ENCODE peak calls at places on chromosome 12, in four cellular contexts. One of them, this sample, is unnamed.

GRCh38 chr12:38528527-38528926 is 212.0 kb downstream of the ALG10B start:
- DNase-seq in K562: no peak
- DNase-seq in GM12878: no peak
- DNase-seq in IMR-90: no peak
- DNase-seq in this sample: no peak

GRCh38 chr12:95918194-95918993 is 24.0 kb downstream of the CCDC38 start:
- DNase-seq in K562: peak; percentile 21
- DNase-seq in GM12878: no peak
- DNase-seq in IMR-90: peak; percentile 42
- DNase-seq in this sample: peak; percentile 48

GRCh38 chr12:50598321-50598862 is 93.6 kb downstream of the DIP2B start:
- DNase-seq in K562: no peak
- DNase-seq in GM12878: no peak
- DNase-seq in IMR-90: peak; percentile 35
- DNase-seq in this sample: no peak

GRCh38 chr12:119528241-119528640 is 65.3 kb upstream of the TMEM233 start:
- DNase-seq in K562: no peak
- DNase-seq in GM12878: no peak
- DNase-seq in IMR-90: no peak
- DNase-seq in this sample: no peak

GRCh38 chr12:45713108-45713507 is 16.4 kb upstream of the ARID2 start:
- DNase-seq in K562: no peak
- DNase-seq in GM12878: no peak
- DNase-seq in IMR-90: peak; percentile 51
- DNase-seq in this sample: peak; percentile 9

GRCh38 chr12:15534322-15534721 is 212.0 kb downstream of the PTPRO start:
- DNase-seq in K562: no peak
- DNase-seq in GM12878: peak; percentile 34
- DNase-seq in IMR-90: peak; percentile 47
- DNase-seq in this sample: no peak

GRCh38 chr12:49706351-49707126 is 666 bp downstream of the FMNL3 start:
- DNase-seq in K562: peak; percentile 62
- DNase-seq in GM12878: no peak
- DNase-seq in IMR-90: peak; percentile 47
- DNase-seq in this sample: peak; percentile 64

GRCh38 chr12:104490850-104491249 is 34.1 kb downstream of the CHST11 start:
- DNase-seq in K562: no peak
- DNase-seq in GM12878: no peak
- DNase-seq in IMR-90: no peak
- DNase-seq in this sample: no peak

GRCh38 chr12:11862794-11863193 is 207.9 kb upstream of the BCL2L14 start:
- DNase-seq in K562: no peak
- DNase-seq in GM12878: no peak
- DNase-seq in IMR-90: peak; percentile 71
- DNase-seq in this sample: peak; percentile 69

GRCh38 chr12:57775563-57776246 is 3.3 kb downstream of the EEF1AKMT3 start:
- DNase-seq in K562: no peak
- DNase-seq in GM12878: no peak
- DNase-seq in IMR-90: no peak
- DNase-seq in this sample: no peak

GRCh38 chr12:121963341-121964018 is 45.1 kb downstream of the CFAP251 start:
- DNase-seq in K562: no peak
- DNase-seq in GM12878: no peak
- DNase-seq in IMR-90: no peak
- DNase-seq in this sample: no peak

GRCh38 chr12:52334185-52334584 is 13.0 kb upstream of the KRT83 start:
- DNase-seq in K562: no peak
- DNase-seq in GM12878: no peak
- DNase-seq in IMR-90: no peak
- DNase-seq in this sample: no peak

GRCh38 chr12:125143491-125143890 is 78.3 kb downstream of the AACS start:
- DNase-seq in K562: no peak
- DNase-seq in GM12878: no peak
- DNase-seq in IMR-90: peak; percentile 39
- DNase-seq in this sample: peak; percentile 38

GRCh38 chr12:124107299-124107698 is 134.3 kb downstream of the ZNF664 start:
- DNase-seq in K562: no peak
- DNase-seq in GM12878: no peak
- DNase-seq in IMR-90: no peak
- DNase-seq in this sample: no peak

GRCh38 chr12:128857173-128857770 is 4.0 kb downstream of the GLT1D1 start:
- DNase-seq in K562: no peak
- DNase-seq in GM12878: peak; percentile 31
- DNase-seq in IMR-90: no peak
- DNase-seq in this sample: no peak

GRCh38 chr12:18805516-18806248 is 67.8 kb downstream of the CAPZA3 start:
- DNase-seq in K562: no peak
- DNase-seq in GM12878: no peak
- DNase-seq in IMR-90: no peak
- DNase-seq in this sample: no peak

GRCh38 chr12:57868870-57869609 is 22.5 kb upstream of the CTDSP2 start:
- DNase-seq in K562: no peak
- DNase-seq in GM12878: no peak
- DNase-seq in IMR-90: no peak
- DNase-seq in this sample: no peak

GRCh38 chr12:47088021-47088944 is 8.5 kb upstream of the AMIGO2 start:
- DNase-seq in K562: no peak
- DNase-seq in GM12878: no peak
- DNase-seq in IMR-90: peak; percentile 61
- DNase-seq in this sample: peak; percentile 90

GRCh38 chr12:23113781-23114180 is 488.8 kb downstream of the ETNK1 start:
- DNase-seq in K562: no peak
- DNase-seq in GM12878: no peak
- DNase-seq in IMR-90: no peak
- DNase-seq in this sample: no peak

GRCh38 chr12:19808371-19808770 is 369.1 kb downstream of the AEBP2 start:
- DNase-seq in K562: no peak
- DNase-seq in GM12878: no peak
- DNase-seq in IMR-90: no peak
- DNase-seq in this sample: no peak

GRCh38 chr12:26630546-26631027 is 202.4 kb downstream of the ITPR2 start:
- DNase-seq in K562: no peak
- DNase-seq in GM12878: no peak
- DNase-seq in IMR-90: peak; percentile 90
- DNase-seq in this sample: peak; percentile 90

GRCh38 chr12:85405781-85406522 is 125.9 kb downstream of the ALX1 start:
- DNase-seq in K562: no peak
- DNase-seq in GM12878: no peak
- DNase-seq in IMR-90: peak; percentile 5
- DNase-seq in this sample: no peak

GRCh38 chr12:12560587-12561304 is 1.9 kb downstream of the DUSP16 start:
- DNase-seq in K562: no peak
- DNase-seq in GM12878: peak; percentile 66
- DNase-seq in IMR-90: peak; percentile 69
- DNase-seq in this sample: peak; percentile 74

GRCh38 chr12:8687846-8688601 is 9.8 kb upstream of the RIMKLB start:
- DNase-seq in K562: no peak
- DNase-seq in GM12878: no peak
- DNase-seq in IMR-90: peak; percentile 82
- DNase-seq in this sample: peak; percentile 97

GRCh38 chr12:53067993-53068770 is 11.0 kb downstream of the SPRYD3 start:
- DNase-seq in K562: no peak
- DNase-seq in GM12878: no peak
- DNase-seq in IMR-90: no peak
- DNase-seq in this sample: no peak

GRCh38 chr12:96193725-96194571 is at the start of gene ELK3:
- DNase-seq in K562: peak; percentile 89
- DNase-seq in GM12878: no peak
- DNase-seq in IMR-90: peak; percentile 72
- DNase-seq in this sample: peak; percentile 95

GRCh38 chr12:54217774-54218221 is 29.0 kb upstream of the SMUG1 start:
- DNase-seq in K562: no peak
- DNase-seq in GM12878: no peak
- DNase-seq in IMR-90: no peak
- DNase-seq in this sample: no peak

GRCh38 chr12:78209851-78210493 is 379.3 kb downstream of the NAV3 start:
- DNase-seq in K562: no peak
- DNase-seq in GM12878: no peak
- DNase-seq in IMR-90: peak; percentile 21
- DNase-seq in this sample: no peak

GRCh38 chr12:106332536-106332935 is 25.0 kb upstream of the POLR3B start:
- DNase-seq in K562: no peak
- DNase-seq in GM12878: no peak
- DNase-seq in IMR-90: no peak
- DNase-seq in this sample: no peak

GRCh38 chr12:26138860-26139259 is 14.0 kb upstream of the BHLHE41 start:
- DNase-seq in K562: no peak
- DNase-seq in GM12878: no peak
- DNase-seq in IMR-90: no peak
- DNase-seq in this sample: no peak

DNA sequence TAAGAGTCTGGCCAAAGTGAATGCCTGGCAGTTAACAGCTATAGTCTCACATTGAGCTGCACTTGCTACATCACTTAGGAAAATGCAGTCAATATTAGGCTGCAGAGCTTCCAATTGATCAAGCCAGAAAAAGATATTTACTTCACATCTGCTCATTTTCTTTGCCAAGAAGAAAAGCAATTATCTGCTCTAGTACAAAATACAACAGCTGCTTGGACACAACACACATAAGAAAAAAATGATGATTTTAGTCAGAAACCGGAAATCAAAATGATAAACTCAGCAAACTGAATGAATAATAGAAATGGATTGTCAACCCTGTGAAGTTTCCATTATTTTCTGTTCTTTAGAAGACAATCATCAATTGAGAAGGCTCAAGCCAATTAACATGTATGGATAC is 45.3 kb downstream of the TMTC1 start:
- DNase-seq in K562: no peak
- DNase-seq in GM12878: no peak
- DNase-seq in IMR-90: no peak
- DNase-seq in this sample: no peak
- H3K4me1 ChIP-seq in K562: no peaks in the 10 kb centered on the region
- H3K4me1 ChIP-seq in GM12878: no peaks in the 10 kb centered on the region
- H3K4me1 ChIP-seq in IMR-90: peaks cover 17% of the 10 kb centered on the region
- H3K4me1 ChIP-seq in this sample: peaks cover 15% of the 10 kb centered on the region

DNA sequence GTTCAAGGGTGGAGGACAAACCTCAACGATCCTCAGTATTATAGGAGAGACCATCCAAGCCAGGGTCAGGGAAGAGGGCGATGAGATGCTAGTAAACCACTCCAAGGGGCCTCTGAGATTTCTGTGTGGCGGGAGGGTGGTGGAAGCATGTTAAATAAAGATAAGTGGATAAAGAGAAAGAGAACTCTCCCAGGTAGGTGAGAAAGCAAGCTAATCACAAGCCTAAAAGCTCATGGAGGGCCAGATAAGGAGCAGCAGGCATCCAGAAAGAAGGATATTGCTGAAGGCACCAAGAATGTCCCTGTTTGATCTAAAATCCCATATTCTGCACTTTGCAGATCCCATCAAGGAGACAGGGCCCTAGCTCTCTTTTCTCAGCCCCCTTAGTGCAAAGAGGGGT is 48.3 kb upstream of the PARP11 start:
- DNase-seq in K562: no peak
- DNase-seq in GM12878: no peak
- DNase-seq in IMR-90: no peak
- DNase-seq in this sample: no peak
- TF ChIP-seq FOS in K562: no peak
- TF ChIP-seq FOS in GM12878: no peak
- TF ChIP-seq FOS in IMR-90: no peak
- TF ChIP-seq FOS in this sample: no peak

DNA sequence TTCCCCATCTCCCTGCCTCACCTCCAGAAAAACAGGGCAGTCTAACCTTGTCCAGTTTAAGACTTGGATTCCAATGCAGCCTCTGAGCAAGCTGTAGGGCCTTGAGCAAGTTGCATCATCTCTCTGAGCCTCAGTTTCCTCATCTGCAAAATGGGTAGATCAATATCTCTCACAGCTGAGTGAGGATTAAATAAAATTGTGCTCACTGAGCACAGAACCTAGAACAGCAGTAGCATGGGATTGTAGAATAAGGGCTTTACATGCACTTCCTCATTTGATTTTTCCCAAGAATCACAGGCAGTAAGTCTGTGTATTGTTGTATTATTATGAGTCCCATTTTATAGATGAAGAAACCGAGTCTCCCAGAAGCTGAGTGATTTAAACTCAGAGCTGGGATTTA is 2.0 kb downstream of the DTX1 start:
- DNase-seq in K562: no peak
- DNase-seq in GM12878: no peak
- DNase-seq in IMR-90: no peak
- DNase-seq in this sample: no peak
- H3K4me3 ChIP-seq in K562: no peak overlapping the region
- H3K4me3 ChIP-seq in GM12878: peak overlapping the region; percentile 23
- H3K4me3 ChIP-seq in IMR-90: no peak overlapping the region
- H3K4me3 ChIP-seq in this sample: no peak overlapping the region

GRCh38 chr12:132026061-132026795 is 76.5 kb downstream of the EP400 start:
- DNase-seq in K562: no peak
- DNase-seq in GM12878: no peak
- DNase-seq in IMR-90: no peak
- DNase-seq in this sample: no peak

GRCh38 chr12:132023658-132024057 is 73.9 kb downstream of the EP400 start:
- DNase-seq in K562: no peak
- DNase-seq in GM12878: no peak
- DNase-seq in IMR-90: no peak
- DNase-seq in this sample: no peak

GRCh38 chr12:132026796-132027500 is 77.2 kb downstream of the EP400 start:
- DNase-seq in K562: no peak
- DNase-seq in GM12878: no peak
- DNase-seq in IMR-90: no peak
- DNase-seq in this sample: no peak

GRCh38 chr12:132025526-132025925 is 75.8 kb downstream of the EP400 start:
- DNase-seq in K562: no peak
- DNase-seq in GM12878: no peak
- DNase-seq in IMR-90: no peak
- DNase-seq in this sample: no peak

DNA sequence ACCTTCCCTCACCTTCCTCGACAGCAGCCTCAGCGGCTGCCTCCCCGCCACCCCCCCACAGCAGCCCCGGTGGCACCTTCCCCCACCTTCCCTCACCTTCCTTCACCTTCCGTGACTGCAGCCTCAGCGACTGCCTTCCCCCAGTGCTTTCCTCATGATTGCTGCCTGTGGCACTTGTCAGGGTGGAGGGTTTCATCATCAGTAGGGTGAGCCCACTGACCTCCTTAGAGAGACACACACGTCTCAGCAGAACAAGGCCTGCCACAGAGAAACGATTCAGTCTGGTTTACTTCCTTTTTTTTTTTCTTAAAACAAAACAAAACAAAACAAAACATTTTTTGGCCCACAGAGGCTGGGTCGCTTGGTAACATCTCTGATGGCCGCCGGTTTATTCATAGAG is 75.0 kb downstream of the EP400 start:
- DNase-seq in K562: no peak
- DNase-seq in GM12878: no peak
- DNase-seq in IMR-90: no peak
- DNase-seq in this sample: no peak
- H3K4me1 ChIP-seq in K562: peaks cover 6% of the 10 kb centered on the region
- H3K4me1 ChIP-seq in GM12878: no peaks in the 10 kb centered on the region
- H3K4me1 ChIP-seq in IMR-90: no peaks in the 10 kb centered on the region
- H3K4me1 ChIP-seq in this sample: peaks cover 2% of the 10 kb centered on the region

DNA sequence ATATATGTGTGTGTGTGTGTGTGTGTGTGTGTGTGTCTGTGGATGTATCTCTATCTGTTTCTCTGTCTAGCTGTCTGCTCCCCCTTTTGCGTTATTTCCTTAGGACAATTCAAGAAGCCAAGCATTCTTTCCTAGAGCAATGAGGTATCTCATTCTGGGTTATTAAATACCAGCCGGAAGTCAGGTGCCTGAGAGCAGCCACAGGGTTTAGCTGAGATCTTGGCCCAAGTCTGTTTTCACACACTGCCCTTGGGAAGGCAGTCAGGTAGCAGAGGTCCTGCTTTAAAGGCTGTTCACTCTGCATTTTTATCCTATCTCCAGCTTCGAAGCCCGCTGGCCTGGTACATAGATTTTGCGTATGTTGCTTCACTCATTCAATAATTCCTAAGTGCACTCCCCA is 76.8 kb downstream of the TSPAN9 start:
- DNase-seq in K562: no peak
- DNase-seq in GM12878: no peak
- DNase-seq in IMR-90: no peak
- DNase-seq in this sample: no peak
- TF ChIP-seq FOS in K562: no peak
- TF ChIP-seq FOS in GM12878: no peak
- TF ChIP-seq FOS in IMR-90: no peak
- TF ChIP-seq FOS in this sample: no peak

This sample was measured in endothelial cell of umbilical vein.